ENCODE peak calls at places on chromosomes 13 and 19, in four cellular contexts. One of them, this sample, is unnamed.
A peak's percentile ranks its signal among the peaks of the same experiment; 100 is the strongest.

GRCh38 chr19:36182612-36183454 is 30.6 kb upstream of the COX7A1 start:
- DNase-seq in epithelial cell of esophagus: peak; percentile 56
- DNase-seq in activated naive CD4-positive, alpha-beta T cell: no peak
- DNase-seq in AG10803: peak; percentile 25
- DNase-seq in this sample: no peak

GRCh38 chr19:1232652-1233360 is 5.0 kb downstream of the CBARP start:
- DNase-seq in AG10803: no peak
- DNase-seq in epithelial cell of esophagus: peak; percentile 50
- DNase-seq in activated naive CD4-positive, alpha-beta T cell: no peak
- DNase-seq in this sample: no peak

GRCh38 chr19:58047672-58048071 is 11.4 kb upstream of the ZNF135 start:
- DNase-seq in activated naive CD4-positive, alpha-beta T cell: no peak
- DNase-seq in AG10803: no peak
- DNase-seq in epithelial cell of esophagus: no peak
- DNase-seq in this sample: no peak

GRCh38 chr13:111225184-111225583 is 95.3 kb upstream of the TEX29 start:
- DNase-seq in AG10803: no peak
- DNase-seq in activated naive CD4-positive, alpha-beta T cell: no peak
- DNase-seq in epithelial cell of esophagus: no peak
- DNase-seq in this sample: no peak

GRCh38 chr13:40682449-40683240 is 16.2 kb upstream of the FOXO1 start:
- DNase-seq in AG10803: peak; percentile 29
- DNase-seq in epithelial cell of esophagus: peak; percentile 15
- DNase-seq in activated naive CD4-positive, alpha-beta T cell: no peak
- DNase-seq in this sample: no peak

GRCh38 chr19:5567360-5567970 is at the start of gene TINCR:
- DNase-seq in epithelial cell of esophagus: no peak
- DNase-seq in AG10803: no peak
- DNase-seq in activated naive CD4-positive, alpha-beta T cell: no peak
- DNase-seq in this sample: no peak

GRCh38 chr19:53977991-53978731 is 13.3 kb upstream of the CACNG6 start:
- DNase-seq in AG10803: peak; percentile 86
- DNase-seq in epithelial cell of esophagus: peak; percentile 40
- DNase-seq in activated naive CD4-positive, alpha-beta T cell: no peak
- DNase-seq in this sample: no peak

GRCh38 chr13:26022538-26023292 is 29.1 kb downstream of the SHISA2 start:
- DNase-seq in activated naive CD4-positive, alpha-beta T cell: no peak
- DNase-seq in epithelial cell of esophagus: peak; percentile 78
- DNase-seq in AG10803: peak; percentile 82
- DNase-seq in this sample: peak; percentile 89

GRCh38 chr13:28889317-28889716 is 69.2 kb downstream of the MTUS2 start:
- DNase-seq in activated naive CD4-positive, alpha-beta T cell: no peak
- DNase-seq in AG10803: no peak
- DNase-seq in epithelial cell of esophagus: no peak
- DNase-seq in this sample: no peak

GRCh38 chr19:39941615-39942507 is 7.4 kb upstream of the FCGBP start:
- DNase-seq in AG10803: no peak
- DNase-seq in activated naive CD4-positive, alpha-beta T cell: no peak
- DNase-seq in epithelial cell of esophagus: peak; percentile 39
- DNase-seq in this sample: no peak

GRCh38 chr13:99357149-99357596 is 50.0 kb upstream of the GPR183 start:
- DNase-seq in AG10803: peak; percentile 20
- DNase-seq in activated naive CD4-positive, alpha-beta T cell: no peak
- DNase-seq in epithelial cell of esophagus: peak; percentile 43
- DNase-seq in this sample: no peak

GRCh38 chr19:48636859-48637448 is at the start of gene DBP:
- DNase-seq in AG10803: no peak
- DNase-seq in activated naive CD4-positive, alpha-beta T cell: no peak
- DNase-seq in epithelial cell of esophagus: no peak
- DNase-seq in this sample: no peak